ENCODE peak calls at places on chromosomes 7 and 10, in five cellular contexts. H is mammary epithelial cell, I is neural progenitor cell, R is GM23338, F is IMR-90. W is an unnamed sample. For H3K36me3 and H4K20me1, the result is how much of the 10 kb centered on the place peaks cover.

GRCh38 chr10:104300736-104301292 is 31.8 kb downstream of the GSTO2 start:
- DNase-seq in H (peak), I (no peak), R (no peak), F (peak), W (peak)

GRCh38 chr7:141585592-141586510 is 34.6 kb downstream of the AGK start:
- DNase-seq in H (peak), I (no peak), R (no peak), F (peak), W (peak)

GRCh38 chr10:124935946-124936345 is 6.0 kb upstream of the ZRANB1 start:
- DNase-seq in H (peak), I (no peak), R (no peak), F (peak), W (no peak)

GRCh38 chr10:72223743-72224101 is 7.6 kb upstream of the ASCC1 start:
- DNase-seq in H (no peak), I (no peak), R (no peak), F (peak), W (no peak)

GRCh38 chr10:84308021-84308420 is 20.4 kb upstream of the CCSER2 start:
- DNase-seq in H (no peak), I (no peak), R (no peak), F (peak), W (no peak)

GRCh38 chr7:47281966-47282643 is 299.8 kb downstream of the TNS3 start:
- DNase-seq in H (no peak), I (no peak), R (no peak), F (no peak), W (no peak)

GRCh38 chr10:122368502-122369254 is 5.8 kb upstream of the PLEKHA1 start:
- DNase-seq in H (no peak), I (peak), R (peak), F (no peak), W (no peak)

GRCh38 chr10:91091780-91092179 is 128.7 kb upstream of the PCGF5 start:
- DNase-seq in H (no peak), I (no peak), R (no peak), F (no peak), W (no peak)

GRCh38 chr7:77685219-77685618 is 11.0 kb upstream of the RSBN1L start:
- DNase-seq in H (peak), I (no peak), R (peak), F (no peak), W (no peak)

GRCh38 chr7:18706648-18707047 is 211.1 kb downstream of the HDAC9 start:
- DNase-seq in H (no peak), I (no peak), R (no peak), F (no peak), W (no peak)

GRCh38 chr7:3064077-3064476 is 20.4 kb upstream of the CARD11 start:
- DNase-seq in H (no peak), I (no peak), R (no peak), F (no peak), W (no peak)

GRCh38 chr10:132258423-132258822 is 49.3 kb downstream of the STK32C start:
- DNase-seq in H (no peak), I (no peak), R (no peak), F (no peak), W (no peak)

GRCh38 chr7:133688483-133689239 is 435.8 kb downstream of the EXOC4 start:
- DNase-seq in H (peak), I (no peak), R (no peak), F (peak), W (no peak)

GRCh38 chr7:82805527-82805960 is 357.1 kb downstream of the PCLO start:
- DNase-seq in H (peak), I (peak), R (peak), F (peak), W (peak)

GRCh38 chr7:101869026-101869900 is 51.8 kb downstream of the CUX1 start:
- DNase-seq in H (no peak), I (peak), R (peak), F (no peak), W (no peak)

GRCh38 chr7:157651366-157652160 is 314.8 kb downstream of the DNAJB6 start:
- DNase-seq in H (no peak), I (no peak), R (no peak), F (no peak), W (peak)

GRCh38 chr7:157653827-157654207 is 317.0 kb downstream of the DNAJB6 start:
- DNase-seq in H (no peak), I (no peak), R (no peak), F (no peak), W (peak)

GRCh38 chr7:157650801-157651200 is 314.0 kb downstream of the DNAJB6 start:
- DNase-seq in H (no peak), I (no peak), R (no peak), F (no peak), W (peak)

GRCh38 chr7:157652954-157653826 is 316.4 kb downstream of the DNAJB6 start:
- DNase-seq in H (no peak), I (no peak), R (no peak), F (no peak), W (peak)

DNA sequence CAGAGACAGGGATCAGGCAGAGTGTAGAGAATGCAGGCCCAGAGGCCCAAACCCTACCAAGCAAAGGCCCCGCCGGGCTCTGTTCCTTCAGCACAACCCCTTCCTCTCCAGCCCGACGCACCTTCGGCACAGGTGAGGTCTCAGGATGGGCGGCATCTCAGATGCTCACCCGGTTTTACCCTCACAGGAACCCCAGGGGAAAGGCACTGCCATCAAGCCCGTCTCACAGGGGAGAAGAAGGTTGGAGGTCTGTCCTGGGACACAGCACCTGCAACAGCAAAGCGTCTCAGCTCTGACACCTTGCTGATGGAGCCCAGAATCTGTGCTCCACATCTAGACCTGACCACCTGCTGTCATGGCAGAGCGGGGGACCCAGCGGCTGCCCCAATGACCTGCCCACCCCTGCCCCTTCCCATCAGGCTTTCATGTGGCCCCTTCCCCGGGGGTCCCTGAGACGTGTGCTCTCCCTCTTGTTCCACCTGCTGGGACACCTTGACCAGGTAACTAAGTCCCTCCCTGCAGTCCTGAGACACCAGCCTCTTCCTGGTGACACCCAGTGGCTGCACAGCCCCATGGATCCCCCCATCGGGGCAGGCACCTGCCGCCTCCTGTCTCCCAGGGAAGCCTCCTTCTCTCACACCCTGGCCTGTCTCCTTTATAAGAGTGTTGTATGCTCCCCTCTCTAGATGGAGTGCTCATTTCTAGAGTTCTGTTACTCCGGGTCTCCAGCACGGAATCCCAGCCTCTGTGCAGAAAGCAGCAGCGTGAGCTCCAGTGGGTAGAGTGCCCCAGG is 315.6 kb downstream of the DNAJB6 start:
- DNase-seq in H (no peak), I (no peak), R (no peak), F (no peak), W (peak)
- H3K36me3 ChIP-seq in H (under half), I (under half), R (under half), F (under half), W (under half)

DNA sequence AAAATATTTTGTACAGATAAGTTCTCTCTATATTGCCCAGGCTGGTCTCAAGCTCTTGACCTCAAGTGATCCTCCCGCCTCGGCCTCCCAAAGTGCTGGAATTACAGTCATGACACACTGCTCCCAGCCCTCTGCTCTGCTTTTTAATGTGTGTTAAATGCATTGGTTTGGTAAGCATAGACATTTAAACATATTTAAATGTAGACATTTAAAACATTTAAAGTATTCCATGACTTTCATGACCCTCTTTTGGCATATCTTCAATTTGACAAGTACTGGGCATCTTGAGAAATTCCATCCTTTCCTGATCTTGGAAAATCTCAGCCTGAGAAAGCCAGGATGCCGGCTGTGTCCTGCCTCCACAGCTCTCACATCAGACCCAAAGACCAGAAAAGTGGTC is 5.2 kb upstream of the SAR1A start:
- DNase-seq in H (no peak), I (no peak), R (no peak), F (no peak), W (no peak)
- H3K4me3 ChIP-seq in H (no peak), I (no peak), R (no peak), F (no peak), W (no peak)

DNA sequence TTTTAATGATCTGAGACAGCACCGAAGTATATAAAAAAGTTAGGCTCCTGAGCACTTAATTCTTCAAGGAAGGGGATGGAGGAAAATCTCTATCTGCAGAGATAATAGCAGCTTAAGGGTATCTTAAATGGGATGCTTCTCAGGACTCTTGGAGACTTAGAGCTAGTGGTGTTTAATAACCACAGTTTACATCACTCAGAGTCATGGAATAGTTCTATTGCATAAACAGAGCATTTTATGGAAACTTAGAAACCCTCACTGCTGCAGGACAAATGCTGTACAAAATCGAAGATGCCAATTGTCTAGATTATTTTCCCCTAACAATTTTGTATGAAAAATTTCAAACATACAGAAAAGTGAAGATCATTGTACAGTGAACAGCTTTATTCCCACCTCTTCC is 398.8 kb upstream of the GALNT17 start:
- DNase-seq in H (no peak), I (no peak), R (no peak), F (peak), W (no peak)
- H4K20me1 ChIP-seq in H (under half), I (half or more), R (under half), F (under half), W (under half)

DNA sequence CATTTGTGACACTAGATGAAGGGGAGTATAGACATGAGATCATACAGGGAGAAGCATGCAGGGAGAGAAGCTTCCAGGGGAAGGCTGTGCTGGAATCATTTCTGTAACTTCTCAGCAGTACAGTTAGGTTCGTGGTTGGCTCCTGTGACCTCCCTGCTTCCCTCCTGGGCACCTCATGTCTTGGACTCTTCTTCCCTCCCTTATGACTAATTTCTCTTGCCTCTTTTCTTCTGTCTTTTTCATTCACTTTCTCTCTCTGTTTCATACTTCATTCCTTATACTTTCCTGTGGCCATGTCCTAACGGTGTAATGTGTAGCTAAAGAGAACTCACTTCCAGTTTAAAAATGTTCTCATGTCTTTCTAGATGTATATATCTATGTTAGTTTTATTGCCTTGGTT is 19.1 kb upstream of the HKDC1 start:
- DNase-seq in H (no peak), I (no peak), R (no peak), F (peak), W (no peak)
- H3K36me3 ChIP-seq in H (under half), I (under half), R (under half), F (under half), W (half or more)

GRCh38 chr10:118447478-118447877 is 105.4 kb upstream of the FAM204A start:
- DNase-seq in H (peak), I (no peak), R (no peak), F (no peak), W (no peak)
- H3K4me3 ChIP-seq in H (no peak), I (no peak), R (no peak), F (no peak), W (no peak)

DNA sequence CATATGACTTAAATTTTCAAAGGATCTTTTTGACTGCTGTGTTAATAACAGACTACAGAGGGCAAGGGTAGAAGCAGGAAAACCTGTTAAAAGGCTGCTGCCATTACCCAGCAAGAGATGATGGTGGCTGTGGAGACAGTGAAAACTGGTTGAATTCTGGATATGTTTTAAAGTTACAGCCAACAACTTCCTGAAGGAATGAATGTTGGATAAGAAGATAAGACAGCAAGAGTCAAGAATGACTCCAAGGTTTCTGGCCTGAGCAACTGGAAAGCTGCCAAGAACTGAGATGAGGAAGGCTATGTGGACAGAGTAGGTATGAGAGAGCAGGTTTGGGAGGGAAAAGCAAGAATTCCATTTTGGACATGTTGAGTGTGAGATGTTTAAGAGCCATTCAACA is 19.1 kb downstream of the CNOT4 start:
- DNase-seq in H (peak), I (no peak), R (no peak), F (peak), W (no peak)
- H4K20me1 ChIP-seq in H (under half), I (under half), R (under half), F (half or more), W (half or more)

GRCh38 chr7:6403907-6404306 is 43.8 kb downstream of the DAGLB start:
- DNase-seq in H (peak), I (no peak), R (no peak), F (no peak), W (no peak)

GRCh38 chr7:6401536-6401935 is 46.2 kb downstream of the DAGLB start:
- DNase-seq in H (no peak), I (no peak), R (no peak), F (no peak), W (no peak)

GRCh38 chr7:6399351-6399750 is 48.4 kb downstream of the DAGLB start:
- DNase-seq in H (no peak), I (no peak), R (no peak), F (no peak), W (no peak)

GRCh38 chr7:6402741-6403140 is 45.0 kb downstream of the DAGLB start:
- DNase-seq in H (no peak), I (no peak), R (no peak), F (no peak), W (no peak)

DNA sequence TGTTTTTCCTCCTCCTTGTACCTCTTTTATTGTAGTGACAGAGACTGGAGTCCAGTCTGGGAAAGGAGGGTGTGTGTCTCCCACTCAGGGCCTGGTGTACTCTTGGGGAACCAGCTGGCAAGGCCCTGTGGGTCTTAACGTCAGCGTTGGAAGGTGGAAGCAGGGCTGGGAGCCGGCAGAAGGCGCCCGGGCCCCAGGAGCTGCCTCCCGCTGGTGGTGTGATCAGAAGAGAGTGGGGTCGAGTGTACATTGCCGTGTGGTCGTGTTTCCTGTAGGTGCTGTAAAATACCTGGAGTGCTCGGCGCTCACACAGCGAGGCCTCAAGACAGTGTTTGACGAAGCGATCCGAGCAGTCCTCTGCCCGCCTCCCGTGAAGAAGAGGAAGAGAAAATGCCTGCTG is 45.7 kb downstream of the DAGLB start:
- DNase-seq in H (no peak), I (no peak), R (no peak), F (no peak), W (no peak)
- H3K36me3 ChIP-seq in H (under half), I (under half), R (under half), F (half or more), W (half or more)